ENCODE peak calls at places on chromosomes 2 and 18, in six cellular contexts. U, T, W, H, F and J are unnamed samples.

GRCh38 chr18:36386150-36386920 is 88.8 kb downstream of the FHOD3 start:
- DNase-seq in W (no peak), H (no peak), T (no peak), U (no peak), F (no peak), J (no peak)

GRCh38 chr18:70448588-70448987 is 159.7 kb downstream of the SOCS6 start:
- DNase-seq in H (no peak), U (no peak), W (no peak), F (no peak), T (no peak), J (no peak)

GRCh38 chr2:23637011-23637778 is 252.2 kb downstream of the KLHL29 start:
- DNase-seq in T (no peak), W (no peak), H (no peak), U (no peak), F (no peak), J (no peak)

GRCh38 chr2:10405441-10405840 is 42.7 kb downstream of the ODC1 start:
- DNase-seq in F (peak), T (no peak), W (no peak), U (peak), H (no peak), J (no peak)

GRCh38 chr18:79746730-79747129 is 51.0 kb upstream of the KCNG2 start:
- DNase-seq in H (no peak), W (no peak), U (no peak), T (peak), F (no peak), J (no peak)

GRCh38 chr2:72011791-72012190 is 135.9 kb downstream of the CYP26B1 start:
- DNase-seq in F (no peak), W (no peak), U (no peak), T (no peak), H (no peak), J (no peak)

GRCh38 chr2:126996378-126996699 is 97.6 kb downstream of the TEX51 start:
- DNase-seq in F (no peak), W (no peak), U (no peak), H (no peak), T (no peak), J (no peak)

GRCh38 chr2:8872821-8873432 is 35.5 kb upstream of the KIDINS220 start:
- DNase-seq in T (no peak), H (no peak), W (peak), F (no peak), U (peak), J (no peak)

GRCh38 chr2:187924293-187924692 is 367.4 kb upstream of the GULP1 start:
- DNase-seq in T (no peak), H (no peak), F (no peak), W (no peak), U (no peak), J (no peak)

GRCh38 chr2:136439277-136439676 is 321.3 kb upstream of the CXCR4 start:
- DNase-seq in U (no peak), F (no peak), T (peak), H (no peak), W (no peak), J (no peak)

GRCh38 chr18:67517224-67517765 is 775 bp upstream of the DSEL start:
- DNase-seq in W (no peak), F (peak), U (no peak), T (no peak), H (no peak), J (no peak)

GRCh38 chr18:45805551-45805950 is 19.9 kb upstream of the SIGLEC15 start:
- DNase-seq in U (no peak), H (no peak), T (no peak), F (no peak), W (peak), J (no peak)

GRCh38 chr18:37322497-37323035 is 243.0 kb downstream of the CELF4 start:
- DNase-seq in W (peak), F (no peak), T (peak), H (no peak), U (peak), J (peak)

GRCh38 chr2:209696836-209697711 is 74.6 kb upstream of the UNC80 start:
- DNase-seq in H (no peak), W (peak), T (no peak), U (no peak), F (no peak), J (no peak)

GRCh38 chr2:219570194-219570923 is 980 bp downstream of the OBSL1 start:
- DNase-seq in H (no peak), T (no peak), W (no peak), F (peak), U (peak), J (no peak)

GRCh38 chr2:202335791-202336467 is 40.2 kb upstream of the BMPR2 start:
- DNase-seq in F (no peak), W (no peak), T (no peak), H (no peak), U (no peak), J (no peak)

GRCh38 chr2:226079186-226079585 is 679.7 kb downstream of the NYAP2 start:
- DNase-seq in F (no peak), U (no peak), H (no peak), W (no peak), T (no peak), J (no peak)

GRCh38 chr2:120654383-120655134 is 81.1 kb upstream of the GLI2 start:
- DNase-seq in U (no peak), T (no peak), W (no peak), F (no peak), H (no peak), J (no peak)

GRCh38 chr2:9008951-9009664 is 5.6 kb upstream of the MBOAT2 start:
- DNase-seq in W (no peak), H (no peak), T (no peak), F (no peak), U (no peak), J (no peak)

GRCh38 chr2:186503827-186504606 is 18.0 kb downstream of the ZC3H15 start:
- DNase-seq in W (peak), U (no peak), F (no peak), T (no peak), H (no peak), J (no peak)

GRCh38 chr2:57698935-57699449 is 347.6 kb upstream of the VRK2 start:
- DNase-seq in U (no peak), T (no peak), F (no peak), W (no peak), H (no peak), J (no peak)

GRCh38 chr2:215277942-215278341 is 33.9 kb upstream of the ATIC start:
- DNase-seq in T (no peak), U (no peak), F (no peak), W (no peak), H (no peak), J (no peak)

GRCh38 chr2:101399001-101399794 is 11.9 kb upstream of the CREG2 start:
- DNase-seq in W (no peak), H (no peak), T (no peak), U (no peak), F (no peak), J (no peak)

GRCh38 chr2:147989809-147990403 is 30.6 kb downstream of the ORC4 start:
- DNase-seq in T (no peak), U (peak), F (no peak), W (peak), H (no peak), J (no peak)

GRCh38 chr18:22285299-22286140 is 116.1 kb downstream of the GATA6 start:
- DNase-seq in F (no peak), T (no peak), U (no peak), W (no peak), H (no peak), J (no peak)

GRCh38 chr18:22293417-22293816 is 124.0 kb downstream of the GATA6 start:
- DNase-seq in U (no peak), W (no peak), F (no peak), H (no peak), T (no peak), J (no peak)

GRCh38 chr18:22286576-22286975 is 117.2 kb downstream of the GATA6 start:
- DNase-seq in U (no peak), W (no peak), T (no peak), F (no peak), H (peak), J (peak)

GRCh38 chr18:22284581-22285230 is 115.3 kb downstream of the GATA6 start:
- DNase-seq in U (no peak), T (no peak), F (no peak), H (no peak), W (no peak), J (no peak)

GRCh38 chr18:22290004-22290403 is 120.6 kb downstream of the GATA6 start:
- DNase-seq in H (no peak), U (no peak), T (no peak), W (no peak), F (no peak), J (no peak)
- H3K4me3 ChIP-seq in H (no peak), U (no peak), T (no peak), W (no peak), F (no peak), J (no peak)

DNA sequence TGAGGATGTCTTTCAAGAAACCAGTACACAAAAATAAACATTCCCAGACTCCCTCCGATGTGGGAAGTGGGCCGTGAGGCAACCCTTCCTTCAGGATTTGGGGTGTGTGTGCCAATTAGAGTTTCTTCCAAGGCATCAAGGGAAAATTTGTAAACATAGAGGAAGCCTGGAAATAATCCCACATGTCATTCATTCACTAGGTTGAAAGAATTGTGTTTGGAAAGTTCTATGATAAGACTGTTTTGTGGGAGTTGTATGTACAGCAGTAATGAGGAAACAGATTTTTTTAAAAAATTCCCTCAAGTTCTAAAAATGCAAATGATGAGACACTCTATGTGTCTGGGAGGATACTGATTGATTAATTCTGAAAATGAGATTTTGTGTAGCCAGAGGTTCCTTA is 107.9 kb upstream of the TPO start:
- DNase-seq in H (no peak), W (no peak), F (no peak), T (no peak), U (no peak), J (no peak)
- H3K4me3 ChIP-seq in H (no peak), W (no peak), F (no peak), T (no peak), U (no peak), J (no peak)

DNA sequence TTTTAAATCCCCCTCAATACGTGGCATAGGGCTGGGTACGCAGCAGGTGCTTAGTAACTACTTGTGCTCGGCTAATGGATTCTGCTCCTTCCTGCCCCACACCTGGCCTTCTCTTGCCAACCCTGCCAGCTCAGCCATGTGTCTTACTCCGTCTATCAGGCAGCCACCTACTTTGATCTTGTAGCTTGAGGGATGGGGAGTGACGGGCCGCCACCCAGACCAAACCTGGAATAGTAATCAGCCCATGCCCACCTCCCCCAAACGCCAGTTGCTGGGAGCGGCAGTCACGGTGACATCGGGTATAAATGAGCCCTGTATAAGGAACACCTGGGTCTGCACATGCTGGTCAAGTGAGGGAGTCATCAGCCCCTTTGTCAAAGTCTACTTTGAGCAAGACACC is 106.8 kb upstream of the MCFD2 start:
- DNase-seq in W (no peak), H (no peak), F (no peak), U (no peak), T (no peak), J (no peak)
- H3K4me3 ChIP-seq in W (no peak), H (no peak), F (no peak), U (no peak), T (no peak), J (no peak)

GRCh38 chr2:159900343-159900742 is 102.3 kb upstream of the CD302 start:
- DNase-seq in U (no peak), W (no peak), H (no peak), F (no peak), T (no peak), J (no peak)
- H3K4me3 ChIP-seq in U (no peak), W (no peak), H (no peak), F (no peak), T (no peak), J (no peak)

GRCh38 chr18:13138822-13139139 is 79.8 kb upstream of the LDLRAD4 start:
- DNase-seq in F (no peak), T (no peak), U (no peak), W (no peak), H (no peak), J (no peak)

GRCh38 chr18:13137939-13138821 is 80.4 kb upstream of the LDLRAD4 start:
- DNase-seq in H (peak), W (peak), T (no peak), U (peak), F (no peak), J (peak)

GRCh38 chr18:13139885-13140450 is 78.6 kb upstream of the LDLRAD4 start:
- DNase-seq in F (no peak), W (no peak), H (no peak), T (peak), U (no peak), J (no peak)

GRCh38 chr18:13137041-13137938 is 81.3 kb upstream of the LDLRAD4 start:
- DNase-seq in W (peak), F (peak), U (no peak), H (peak), T (no peak), J (peak)

GRCh38 chr18:13141209-13141608 is 77.4 kb upstream of the LDLRAD4 start:
- DNase-seq in W (no peak), H (no peak), F (no peak), T (no peak), U (no peak), J (no peak)
- H3K4me3 ChIP-seq in W (no peak), H (no peak), F (no peak), T (no peak), U (no peak), J (no peak)

GRCh38 chr18:9348079-9348671 is 13.6 kb downstream of the TWSG1 start:
- DNase-seq in F (no peak), W (no peak), H (no peak), U (no peak), T (no peak), J (no peak)
- H3K4me3 ChIP-seq in F (no peak), W (no peak), H (no peak), U (no peak), T (no peak), J (no peak)

GRCh38 chr2:15940661-15941482 is 522 bp downstream of the MYCN start:
- DNase-seq in F (no peak), W (no peak), U (peak), H (no peak), T (peak), J (no peak)
- H3K4me3 ChIP-seq in F (peak), W (no peak), U (peak), H (peak), T (peak), J (peak)

DNA sequence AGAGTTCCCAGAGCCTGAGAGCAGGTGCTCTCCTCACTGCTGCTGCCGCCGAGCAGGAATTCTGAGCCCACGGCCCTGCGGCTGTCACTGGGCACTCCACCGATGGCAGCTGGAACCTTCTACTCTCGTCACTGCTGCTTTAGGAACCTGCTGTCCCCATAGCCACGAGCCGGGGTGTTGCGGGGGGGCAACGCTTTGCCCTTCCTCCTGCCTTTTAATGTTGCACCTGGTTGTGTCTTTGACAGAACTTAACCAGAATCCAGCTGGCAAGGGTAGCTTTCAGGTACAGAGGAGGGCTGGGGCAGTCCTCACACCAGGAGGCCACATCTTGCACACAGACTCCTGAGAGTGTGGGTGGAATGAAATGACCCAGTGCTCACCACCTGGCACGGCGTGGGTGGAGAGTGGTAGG is 32.4 kb downstream of the NCK2 start:
- DNase-seq in U (no peak), T (no peak), W (no peak), H (no peak), F (no peak), J (no peak)
- H3K4me3 ChIP-seq in U (no peak), T (no peak), W (no peak), H (no peak), F (no peak), J (no peak)